ENCODE peak calls at places on chromosomes 7 and 10, in eight cellular contexts. One of them, this sample, is unnamed.

GRCh38 chr10:108070789-108071188 is 906.3 kb upstream of the SORCS1 start:
- DNase-seq in activated gamma-delta T cell: no peak
- DNase-seq in activated B cell treated with CpG ODN at 0.5 μM for 24 hours: no peak
- DNase-seq in endodermal cell: no peak
- DNase-seq in NCI-H2081: no peak
- DNase-seq in epithelial cell of esophagus: no peak
- DNase-seq in NCI-H1417: no peak
- DNase-seq in astrocyte: no peak
- DNase-seq in this sample: no peak

GRCh38 chr10:11112718-11113117 is 95.0 kb downstream of the CELF2 start:
- DNase-seq in activated gamma-delta T cell: no peak
- DNase-seq in activated B cell treated with CpG ODN at 0.5 μM for 24 hours: no peak
- DNase-seq in endodermal cell: no peak
- DNase-seq in NCI-H2081: no peak
- DNase-seq in epithelial cell of esophagus: peak; percentile 74
- DNase-seq in NCI-H1417: no peak
- DNase-seq in astrocyte: no peak
- DNase-seq in this sample: no peak

GRCh38 chr10:49431426-49431825 is 35.5 kb upstream of the DRGX start:
- DNase-seq in activated gamma-delta T cell: no peak
- DNase-seq in activated B cell treated with CpG ODN at 0.5 μM for 24 hours: no peak
- DNase-seq in endodermal cell: no peak
- DNase-seq in NCI-H2081: no peak
- DNase-seq in epithelial cell of esophagus: no peak
- DNase-seq in NCI-H1417: no peak
- DNase-seq in astrocyte: no peak
- DNase-seq in this sample: no peak

GRCh38 chr10:22437620-22438588 is 92.6 kb downstream of the SPAG6 start:
- DNase-seq in activated gamma-delta T cell: no peak
- DNase-seq in activated B cell treated with CpG ODN at 0.5 μM for 24 hours: no peak
- DNase-seq in endodermal cell: no peak
- DNase-seq in NCI-H2081: peak; percentile 14
- DNase-seq in epithelial cell of esophagus: no peak
- DNase-seq in NCI-H1417: no peak
- DNase-seq in astrocyte: no peak
- DNase-seq in this sample: no peak

GRCh38 chr7:139471740-139472353 is 11.6 kb downstream of the KLRG2 start:
- DNase-seq in activated gamma-delta T cell: no peak
- DNase-seq in activated B cell treated with CpG ODN at 0.5 μM for 24 hours: no peak
- DNase-seq in endodermal cell: no peak
- DNase-seq in NCI-H2081: no peak
- DNase-seq in epithelial cell of esophagus: no peak
- DNase-seq in NCI-H1417: no peak
- DNase-seq in astrocyte: peak; percentile 55
- DNase-seq in this sample: peak; percentile 63

GRCh38 chr10:47400251-47400650 is 16.2 kb upstream of the ZNF488 start:
- DNase-seq in activated gamma-delta T cell: no peak
- DNase-seq in activated B cell treated with CpG ODN at 0.5 μM for 24 hours: no peak
- DNase-seq in endodermal cell: no peak
- DNase-seq in NCI-H2081: no peak
- DNase-seq in epithelial cell of esophagus: no peak
- DNase-seq in NCI-H1417: no peak
- DNase-seq in astrocyte: no peak
- DNase-seq in this sample: no peak

GRCh38 chr7:124246262-124246863 is 213.5 kb upstream of the TMEM229A start:
- DNase-seq in activated gamma-delta T cell: no peak
- DNase-seq in activated B cell treated with CpG ODN at 0.5 μM for 24 hours: no peak
- DNase-seq in endodermal cell: no peak
- DNase-seq in NCI-H2081: no peak
- DNase-seq in epithelial cell of esophagus: peak; percentile 92
- DNase-seq in NCI-H1417: no peak
- DNase-seq in astrocyte: peak; percentile 16
- DNase-seq in this sample: peak; percentile 27

GRCh38 chr10:36336315-36336714 is 694.2 kb upstream of the FZD8 start:
- DNase-seq in activated gamma-delta T cell: no peak
- DNase-seq in activated B cell treated with CpG ODN at 0.5 μM for 24 hours: no peak
- DNase-seq in endodermal cell: no peak
- DNase-seq in NCI-H2081: no peak
- DNase-seq in epithelial cell of esophagus: no peak
- DNase-seq in NCI-H1417: no peak
- DNase-seq in astrocyte: peak; percentile 67
- DNase-seq in this sample: peak; percentile 74

GRCh38 chr7:124536156-124536762 is 229.3 kb downstream of the GPR37 start:
- DNase-seq in activated gamma-delta T cell: no peak
- DNase-seq in activated B cell treated with CpG ODN at 0.5 μM for 24 hours: no peak
- DNase-seq in endodermal cell: no peak
- DNase-seq in NCI-H2081: no peak
- DNase-seq in epithelial cell of esophagus: peak; percentile 21
- DNase-seq in NCI-H1417: no peak
- DNase-seq in astrocyte: peak; percentile 2
- DNase-seq in this sample: peak; percentile 74

GRCh38 chr7:89002942-89003618 is 207.5 kb upstream of the TEX47 start:
- DNase-seq in activated gamma-delta T cell: no peak
- DNase-seq in activated B cell treated with CpG ODN at 0.5 μM for 24 hours: no peak
- DNase-seq in endodermal cell: no peak
- DNase-seq in NCI-H2081: peak; percentile 11
- DNase-seq in epithelial cell of esophagus: no peak
- DNase-seq in NCI-H1417: no peak
- DNase-seq in astrocyte: no peak
- DNase-seq in this sample: no peak

GRCh38 chr10:17645591-17646345 is 1.8 kb downstream of the STAM start:
- DNase-seq in activated gamma-delta T cell: no peak
- DNase-seq in activated B cell treated with CpG ODN at 0.5 μM for 24 hours: no peak
- DNase-seq in endodermal cell: no peak
- DNase-seq in NCI-H2081: no peak
- DNase-seq in epithelial cell of esophagus: peak; percentile 90
- DNase-seq in NCI-H1417: no peak
- DNase-seq in astrocyte: peak; percentile 18
- DNase-seq in this sample: no peak

GRCh38 chr7:64887756-64888508 is 15.1 kb upstream of the ZNF273 start:
- DNase-seq in activated gamma-delta T cell: no peak
- DNase-seq in activated B cell treated with CpG ODN at 0.5 μM for 24 hours: peak; percentile 33
- DNase-seq in endodermal cell: peak; percentile 85
- DNase-seq in NCI-H2081: no peak
- DNase-seq in epithelial cell of esophagus: no peak
- DNase-seq in NCI-H1417: no peak
- DNase-seq in astrocyte: no peak
- DNase-seq in this sample: no peak

GRCh38 chr10:46035923-46036849 is 5.8 kb upstream of the NCOA4 start:
- DNase-seq in activated gamma-delta T cell: no peak
- DNase-seq in activated B cell treated with CpG ODN at 0.5 μM for 24 hours: no peak
- DNase-seq in endodermal cell: peak; percentile 65
- DNase-seq in NCI-H2081: no peak
- DNase-seq in epithelial cell of esophagus: peak; percentile 40
- DNase-seq in NCI-H1417: no peak
- DNase-seq in astrocyte: no peak
- DNase-seq in this sample: no peak

GRCh38 chr7:100640438-100641410 is 628 bp downstream of the TFR2 start:
- DNase-seq in activated gamma-delta T cell: no peak
- DNase-seq in activated B cell treated with CpG ODN at 0.5 μM for 24 hours: no peak
- DNase-seq in endodermal cell: no peak
- DNase-seq in NCI-H2081: no peak
- DNase-seq in epithelial cell of esophagus: no peak
- DNase-seq in NCI-H1417: no peak
- DNase-seq in astrocyte: no peak
- DNase-seq in this sample: no peak

GRCh38 chr7:50220280-50220679 is 84.2 kb upstream of the IKZF1 start:
- DNase-seq in activated gamma-delta T cell: no peak
- DNase-seq in activated B cell treated with CpG ODN at 0.5 μM for 24 hours: no peak
- DNase-seq in endodermal cell: no peak
- DNase-seq in NCI-H2081: no peak
- DNase-seq in epithelial cell of esophagus: no peak
- DNase-seq in NCI-H1417: no peak
- DNase-seq in astrocyte: no peak
- DNase-seq in this sample: no peak

GRCh38 chr7:14425559-14425958 is 436.1 kb upstream of the ETV1 start:
- DNase-seq in activated gamma-delta T cell: no peak
- DNase-seq in activated B cell treated with CpG ODN at 0.5 μM for 24 hours: no peak
- DNase-seq in endodermal cell: no peak
- DNase-seq in NCI-H2081: peak; percentile 31
- DNase-seq in epithelial cell of esophagus: no peak
- DNase-seq in NCI-H1417: no peak
- DNase-seq in astrocyte: no peak
- DNase-seq in this sample: no peak

GRCh38 chr10:44569193-44570091 is 184.5 kb upstream of the CXCL12 start:
- DNase-seq in activated gamma-delta T cell: no peak
- DNase-seq in activated B cell treated with CpG ODN at 0.5 μM for 24 hours: no peak
- DNase-seq in endodermal cell: peak; percentile 38
- DNase-seq in NCI-H2081: no peak
- DNase-seq in epithelial cell of esophagus: no peak
- DNase-seq in NCI-H1417: no peak
- DNase-seq in astrocyte: peak; percentile 96
- DNase-seq in this sample: peak; percentile 97

GRCh38 chr7:27576360-27576944 is 86.2 kb downstream of the HIBADH start:
- DNase-seq in activated gamma-delta T cell: no peak
- DNase-seq in activated B cell treated with CpG ODN at 0.5 μM for 24 hours: no peak
- DNase-seq in endodermal cell: no peak
- DNase-seq in NCI-H2081: peak; percentile 69
- DNase-seq in epithelial cell of esophagus: peak; percentile 57
- DNase-seq in NCI-H1417: peak; percentile 33
- DNase-seq in astrocyte: no peak
- DNase-seq in this sample: peak; percentile 66

GRCh38 chr10:123229927-123230630 is 75.9 kb downstream of the BUB3 start:
- DNase-seq in activated gamma-delta T cell: no peak
- DNase-seq in activated B cell treated with CpG ODN at 0.5 μM for 24 hours: no peak
- DNase-seq in endodermal cell: peak; percentile 23
- DNase-seq in NCI-H2081: no peak
- DNase-seq in epithelial cell of esophagus: peak; percentile 90
- DNase-seq in NCI-H1417: no peak
- DNase-seq in astrocyte: peak; percentile 46
- DNase-seq in this sample: no peak

GRCh38 chr7:102004229-102004628 is 186.8 kb downstream of the CUX1 start:
- DNase-seq in activated gamma-delta T cell: no peak
- DNase-seq in activated B cell treated with CpG ODN at 0.5 μM for 24 hours: no peak
- DNase-seq in endodermal cell: no peak
- DNase-seq in NCI-H2081: no peak
- DNase-seq in epithelial cell of esophagus: no peak
- DNase-seq in NCI-H1417: no peak
- DNase-seq in astrocyte: peak; percentile 8
- DNase-seq in this sample: no peak

GRCh38 chr10:73159038-73159648 is 8.7 kb downstream of the ECD start:
- DNase-seq in activated gamma-delta T cell: no peak
- DNase-seq in activated B cell treated with CpG ODN at 0.5 μM for 24 hours: peak; percentile 23
- DNase-seq in endodermal cell: peak; percentile 73
- DNase-seq in NCI-H2081: peak; percentile 31
- DNase-seq in epithelial cell of esophagus: peak; percentile 50
- DNase-seq in NCI-H1417: peak; percentile 14
- DNase-seq in astrocyte: no peak
- DNase-seq in this sample: peak; percentile 66

GRCh38 chr7:4631664-4632171 is 50.4 kb upstream of the FOXK1 start:
- DNase-seq in activated gamma-delta T cell: no peak
- DNase-seq in activated B cell treated with CpG ODN at 0.5 μM for 24 hours: no peak
- DNase-seq in endodermal cell: peak; percentile 92
- DNase-seq in NCI-H2081: peak; percentile 28
- DNase-seq in epithelial cell of esophagus: peak; percentile 92
- DNase-seq in NCI-H1417: peak; percentile 76
- DNase-seq in astrocyte: peak; percentile 83
- DNase-seq in this sample: peak; percentile 97

GRCh38 chr7:116802784-116803183 is 59.6 kb upstream of the CAPZA2 start:
- DNase-seq in activated gamma-delta T cell: no peak
- DNase-seq in activated B cell treated with CpG ODN at 0.5 μM for 24 hours: no peak
- DNase-seq in endodermal cell: peak; percentile 57
- DNase-seq in NCI-H2081: peak; percentile 77
- DNase-seq in epithelial cell of esophagus: peak; percentile 87
- DNase-seq in NCI-H1417: no peak
- DNase-seq in astrocyte: peak; percentile 66
- DNase-seq in this sample: peak; percentile 77

This sample was measured in fibroblast of lung.